ENCODE peak calls at places on chromosomes 3 and 15, in six cellular contexts. E, S, Q, P, T and C are unnamed samples.
A peak's percentile ranks its signal among the peaks of the same experiment; 100 is the strongest.

GRCh38 chr3:46293991-46294833 is 52.0 kb downstream of the CCR3 start:
- DNase-seq in Q (no peak), E (no peak), T (no peak), P (no peak), S (no peak), C (no peak)

GRCh38 chr3:154122912-154123559 is 1.8 kb downstream of the ARHGEF26 start:
- DNase-seq in Q (no peak), S (no peak), P (no peak), T (peak; percentile 22), E (no peak), C (no peak)

GRCh38 chr3:67073812-67074211 is 75.7 kb downstream of the KBTBD8 start:
- DNase-seq in T (no peak), Q (no peak), S (no peak), P (no peak), E (no peak), C (no peak)

GRCh38 chr15:71804695-71805470 is 5.5 kb upstream of the NR2E3 start:
- DNase-seq in P (no peak), Q (no peak), S (no peak), T (no peak), E (no peak), C (no peak)

GRCh38 chr3:41575754-41576153 is 376.4 kb downstream of the CTNNB1 start:
- DNase-seq in P (peak; percentile 78), Q (no peak), S (peak; percentile 52), E (peak; percentile 20), T (no peak), C (no peak)

GRCh38 chr15:71883447-71883846 is 73.1 kb downstream of the NR2E3 start:
- DNase-seq in S (no peak), Q (no peak), P (no peak), T (no peak), E (no peak), C (no peak)

GRCh38 chr3:84601303-84601702 is 357.5 kb upstream of the CADM2 start:
- DNase-seq in Q (no peak), E (no peak), S (no peak), T (no peak), P (no peak), C (peak; percentile 30)

GRCh38 chr15:63630036-63630751 is 33.0 kb downstream of the FBXL22 start:
- DNase-seq in P (no peak), S (no peak), Q (no peak), E (no peak), T (no peak), C (no peak)

GRCh38 chr3:142999881-143000280 is 1.5 kb upstream of the U2SURP start:
- DNase-seq in P (no peak), E (no peak), Q (no peak), S (no peak), T (no peak), C (no peak)

GRCh38 chr3:187013080-187013838 is 82.9 kb downstream of the ST6GAL1 start:
- DNase-seq in Q (no peak), S (no peak), T (no peak), P (no peak), E (no peak), C (no peak)
- H3K4me3 ChIP-seq in Q (no peak overlapping the region), S (no peak overlapping the region), T (no peak overlapping the region), P (no peak overlapping the region), E (no peak overlapping the region), C (no peak overlapping the region)

GRCh38 chr3:182717216-182717615 is 76.1 kb upstream of the ATP11B start:
- DNase-seq in T (no peak), E (no peak), S (no peak), Q (no peak), P (no peak), C (no peak)
- H3K4me3 ChIP-seq in T (no peak overlapping the region), E (no peak overlapping the region), S (no peak overlapping the region), Q (no peak overlapping the region), P (no peak overlapping the region), C (no peak overlapping the region)

GRCh38 chr15:97933589-97933988 is 26.9 kb upstream of the ARRDC4 start:
- DNase-seq in S (no peak), Q (no peak), P (no peak), E (no peak), T (no peak), C (no peak)
- H3K4me3 ChIP-seq in S (no peak overlapping the region), Q (no peak overlapping the region), P (no peak overlapping the region), E (no peak overlapping the region), T (no peak overlapping the region), C (no peak overlapping the region)

GRCh38 chr3:171457263-171458055 is 2.7 kb downstream of the TNIK start:
- DNase-seq in Q (no peak), T (no peak), E (no peak), P (no peak), S (no peak), C (no peak)
- H3K4me3 ChIP-seq in Q (no peak overlapping the region), T (peak overlapping the region; percentile 92), E (peak overlapping the region; percentile 81), P (no peak overlapping the region), S (peak overlapping the region; percentile 72), C (no peak overlapping the region)

GRCh38 chr15:60477164-60477563 is 1.8 kb downstream of the ICE2 start:
- DNase-seq in P (no peak), S (no peak), E (no peak), Q (no peak), T (no peak), C (no peak)
- H3K4me3 ChIP-seq in P (no peak overlapping the region), S (peak overlapping the region; percentile 86), E (peak overlapping the region; percentile 72), Q (no peak overlapping the region), T (no peak overlapping the region), C (no peak overlapping the region)

GRCh38 chr3:59608356-59608755 is 558.5 kb upstream of the CFAP20DC start:
- DNase-seq in P (no peak), Q (no peak), E (no peak), S (no peak), T (no peak), C (no peak)

GRCh38 chr3:59609967-59610366 is 560.1 kb upstream of the CFAP20DC start:
- DNase-seq in P (peak; percentile 57), T (no peak), E (no peak), Q (no peak), S (peak; percentile 52), C (peak; percentile 65)

GRCh38 chr3:59606638-59607262 is 556.9 kb upstream of the CFAP20DC start:
- DNase-seq in T (no peak), P (no peak), S (no peak), Q (no peak), E (no peak), C (no peak)

GRCh38 chr3:59607628-59608027 is 557.8 kb upstream of the CFAP20DC start:
- DNase-seq in Q (no peak), P (no peak), E (no peak), S (no peak), T (no peak), C (no peak)

GRCh38 chr3:59611649-59612431 is 562.0 kb upstream of the CFAP20DC start:
- DNase-seq in P (no peak), Q (no peak), S (no peak), T (no peak), E (no peak), C (no peak)
- H3K4me3 ChIP-seq in P (no peak overlapping the region), Q (no peak overlapping the region), S (no peak overlapping the region), T (no peak overlapping the region), E (no peak overlapping the region), C (no peak overlapping the region)

GRCh38 chr3:21751891-21752290 is 881 bp upstream of the ZNF385D start:
- DNase-seq in P (no peak), Q (no peak), T (no peak), S (no peak), E (no peak), C (no peak)

GRCh38 chr3:21752749-21753347 is 1.8 kb upstream of the ZNF385D start:
- DNase-seq in Q (no peak), E (peak; percentile 36), P (no peak), S (no peak), T (peak; percentile 26), C (no peak)

GRCh38 chr3:21747376-21747775 is 3.6 kb downstream of the ZNF385D start:
- DNase-seq in Q (no peak), E (no peak), T (no peak), P (no peak), S (no peak), C (no peak)

GRCh38 chr3:21750831-21751391 is at the start of gene ZNF385D:
- DNase-seq in S (peak; percentile 70), Q (no peak), P (peak; percentile 54), T (peak; percentile 45), E (peak; percentile 64), C (peak; percentile 48)

GRCh38 chr3:21750291-21750690 is 719 bp downstream of the ZNF385D start:
- DNase-seq in S (no peak), P (no peak), T (no peak), Q (no peak), E (no peak), C (no peak)
- H3K4me3 ChIP-seq in S (peak overlapping the region; percentile 65), P (no peak overlapping the region), T (peak overlapping the region; percentile 75), Q (no peak overlapping the region), E (peak overlapping the region; percentile 69), C (peak overlapping the region; percentile 56)

DNA sequence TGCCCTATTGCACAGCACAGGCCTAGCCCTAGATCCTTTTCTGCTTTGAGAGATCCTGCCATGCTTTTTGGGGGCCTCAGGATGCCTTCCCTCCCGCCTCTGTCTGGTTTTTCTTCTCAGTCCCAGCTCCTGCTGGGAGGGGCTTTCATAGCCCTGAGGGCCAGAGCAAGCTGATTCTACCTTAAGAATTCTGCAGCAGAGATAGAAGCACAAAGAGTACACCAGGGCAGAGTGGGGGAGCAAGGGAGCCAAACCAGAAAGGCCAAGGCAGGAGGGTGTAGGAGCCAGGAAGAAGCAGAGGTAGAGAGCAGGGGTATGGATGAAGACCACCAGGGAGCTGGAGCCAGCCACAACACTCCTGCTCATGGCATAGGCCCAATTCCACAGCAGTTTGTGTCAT is 18.1 kb downstream of the SH3BP5 start:
- DNase-seq in Q (no peak), P (no peak), E (no peak), T (no peak), S (no peak), C (no peak)
- H3K4me3 ChIP-seq in Q (no peak overlapping the region), P (no peak overlapping the region), E (no peak overlapping the region), T (no peak overlapping the region), S (no peak overlapping the region), C (no peak overlapping the region)

GRCh38 chr3:18442743-18443669 is 17.9 kb upstream of the SATB1 start:
- DNase-seq in T (no peak), E (no peak), S (no peak), P (no peak), Q (no peak), C (no peak)
- H3K4me3 ChIP-seq in T (peak overlapping the region; percentile 76), E (peak overlapping the region; percentile 67), S (peak overlapping the region; percentile 58), P (peak overlapping the region; percentile 51), Q (no peak overlapping the region), C (no peak overlapping the region)

GRCh38 chr15:92949604-92950249 is 49.6 kb downstream of the CHD2 start:
- DNase-seq in Q (no peak), T (no peak), S (no peak), P (no peak), E (no peak), C (no peak)
- H3K4me3 ChIP-seq in Q (no peak overlapping the region), T (no peak overlapping the region), S (no peak overlapping the region), P (no peak overlapping the region), E (no peak overlapping the region), C (no peak overlapping the region)